ENCODE peak calls at places on chromosomes 11 and 22, in nine cellular contexts. K, M, X, J, V, B, Q, G and R are unnamed samples.

GRCh38 chr11:33687733-33688479 is 12.7 kb downstream of the C11orf91 start:
- DNase-seq in K (no peak), M (peak; percentile 37), X (peak; percentile 70), J (no peak), V (peak; percentile 81), B (peak; percentile 56), Q (no peak), G (no peak), R (peak; percentile 52)

GRCh38 chr11:1576825-1577224 is 4.8 kb upstream of the DUSP8 start:
- DNase-seq in K (no peak), M (no peak), X (no peak), J (no peak), V (no peak), B (no peak), Q (no peak), G (no peak), R (no peak)

GRCh38 chr11:17734986-17735822 is 623 bp downstream of the KCNC1 start:
- DNase-seq in K (peak; percentile 73), M (peak; percentile 52), X (peak; percentile 56), J (peak; percentile 79), V (peak; percentile 93), B (peak; percentile 73), Q (no peak), G (peak; percentile 84), R (peak; percentile 79)

GRCh38 chr11:113372317-113372716 is 15.3 kb upstream of the ANKK1 start:
- DNase-seq in K (no peak), M (no peak), X (no peak), J (no peak), V (no peak), B (no peak), Q (no peak), G (no peak), R (no peak)

GRCh38 chr11:17432041-17432440 is 43.6 kb upstream of the KCNJ11 start:
- DNase-seq in K (no peak), M (no peak), X (no peak), J (no peak), V (no peak), B (no peak), Q (no peak), G (no peak), R (no peak)

GRCh38 chr11:101049123-101049522 is 80.5 kb downstream of the PGR start:
- DNase-seq in K (no peak), M (no peak), X (no peak), J (no peak), V (peak; percentile 8), B (no peak), Q (no peak), G (no peak), R (no peak)

GRCh38 chr11:11880179-11880578 is 38.4 kb downstream of the USP47 start:
- DNase-seq in K (no peak), M (no peak), X (no peak), J (no peak), V (no peak), B (no peak), Q (no peak), G (no peak), R (no peak)

GRCh38 chr11:19762266-19762665 is 49.6 kb downstream of the NAV2 start:
- DNase-seq in K (no peak), M (no peak), X (no peak), J (no peak), V (no peak), B (no peak), Q (no peak), G (no peak), R (no peak)

GRCh38 chr11:80980221-80980620 is 1539.4 kb upstream of the TENM4 start:
- DNase-seq in K (no peak), M (no peak), X (no peak), J (no peak), V (no peak), B (no peak), Q (no peak), G (no peak), R (no peak)

GRCh38 chr11:127493330-127493729 is 492.8 kb upstream of the KIRREL3 start:
- DNase-seq in K (no peak), M (no peak), X (no peak), J (no peak), V (peak; percentile 23), B (no peak), Q (no peak), G (no peak), R (no peak)

GRCh38 chr11:126311464-126312291 is 7.8 kb downstream of the DCPS start:
- DNase-seq in K (no peak), M (peak; percentile 92), X (no peak), J (no peak), V (no peak), B (no peak), Q (no peak), G (no peak), R (no peak)

GRCh38 chr11:75100314-75100713 is 3.6 kb upstream of the OR2AT4 start:
- DNase-seq in K (no peak), M (peak; percentile 12), X (no peak), J (no peak), V (no peak), B (no peak), Q (no peak), G (no peak), R (no peak)

GRCh38 chr11:90197377-90197776 is 25.5 kb downstream of the CHORDC1 start:
- DNase-seq in K (no peak), M (no peak), X (no peak), J (no peak), V (no peak), B (no peak), Q (no peak), G (no peak), R (no peak)

GRCh38 chr22:48651981-48652538 is 1175.6 kb downstream of the BRD1 start:
- DNase-seq in K (no peak), M (no peak), X (no peak), J (no peak), V (no peak), B (no peak), Q (no peak), G (no peak), R (no peak)

GRCh38 chr11:57001674-57002401 is 13.1 kb downstream of the OR5AK2 start:
- DNase-seq in K (no peak), M (no peak), X (no peak), J (no peak), V (no peak), B (no peak), Q (no peak), G (no peak), R (no peak)

GRCh38 chr11:83222499-83222898 is 29.0 kb downstream of the ANKRD42 start:
- DNase-seq in K (no peak), M (no peak), X (no peak), J (no peak), V (no peak), B (no peak), Q (no peak), G (no peak), R (no peak)

GRCh38 chr22:49532831-49533802 is 294.6 kb downstream of the BRD1 start:
- DNase-seq in K (no peak), M (no peak), X (no peak), J (no peak), V (peak; percentile 22), B (no peak), Q (no peak), G (peak; percentile 47), R (peak; percentile 4)

GRCh38 chr11:111399187-111400031 is 20.3 kb upstream of the POU2AF1 start:
- DNase-seq in K (no peak), M (no peak), X (no peak), J (no peak), V (no peak), B (no peak), Q (no peak), G (no peak), R (no peak)
- H3K27ac ChIP-seq in K (no peak overlapping the region), M (no peak overlapping the region), X (no peak overlapping the region), J (no peak overlapping the region), V (no peak overlapping the region), B (no peak overlapping the region), Q (no peak overlapping the region), G (no peak overlapping the region), R (no peak overlapping the region)

DNA sequence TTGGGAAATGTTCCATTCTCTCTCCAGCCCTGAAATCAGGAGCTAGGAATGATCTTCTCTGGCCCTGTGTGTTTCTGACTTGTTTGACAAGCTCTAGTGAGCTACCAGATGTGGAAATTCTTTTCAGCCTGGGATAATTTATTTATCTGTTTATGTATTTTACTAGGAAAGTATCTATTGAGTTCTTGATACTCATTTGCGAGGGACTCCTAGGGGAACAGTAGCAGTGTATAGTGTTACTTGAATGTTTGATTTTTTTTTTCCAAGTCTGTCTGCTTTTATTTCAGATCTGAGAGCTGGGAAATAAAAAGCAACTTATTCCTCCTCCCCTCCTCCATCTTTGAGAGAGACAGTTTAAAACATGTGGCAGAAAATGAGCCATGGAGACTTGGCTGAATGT is 92.5 kb downstream of the ALX4 start:
- DNase-seq in K (no peak), M (no peak), X (no peak), J (no peak), V (no peak), B (no peak), Q (no peak), G (no peak), R (no peak)
- H3K27me3 ChIP-seq in K (no peaks in the 10 kb centered on the region), M (no peaks in the 10 kb centered on the region), X (no peaks in the 10 kb centered on the region), J (no peaks in the 10 kb centered on the region), V (no peaks in the 10 kb centered on the region), B (no peaks in the 10 kb centered on the region), Q (no peaks in the 10 kb centered on the region), G (no peaks in the 10 kb centered on the region), R (no peaks in the 10 kb centered on the region)

GRCh38 chr22:41302016-41302767 is 867 bp downstream of the ZC3H7B start:
- DNase-seq in K (no peak), M (no peak), X (no peak), J (no peak), V (peak; percentile 65), B (no peak), Q (no peak), G (peak; percentile 66), R (no peak)
- H3K27ac ChIP-seq in K (peak overlapping the region; percentile 86), M (peak overlapping the region; percentile 92), X (peak overlapping the region; percentile 88), J (peak overlapping the region; percentile 52), V (peak overlapping the region; percentile 97), B (peak overlapping the region; percentile 64), Q (peak overlapping the region; percentile 91), G (peak overlapping the region; percentile 92), R (peak overlapping the region; percentile 80)

DNA sequence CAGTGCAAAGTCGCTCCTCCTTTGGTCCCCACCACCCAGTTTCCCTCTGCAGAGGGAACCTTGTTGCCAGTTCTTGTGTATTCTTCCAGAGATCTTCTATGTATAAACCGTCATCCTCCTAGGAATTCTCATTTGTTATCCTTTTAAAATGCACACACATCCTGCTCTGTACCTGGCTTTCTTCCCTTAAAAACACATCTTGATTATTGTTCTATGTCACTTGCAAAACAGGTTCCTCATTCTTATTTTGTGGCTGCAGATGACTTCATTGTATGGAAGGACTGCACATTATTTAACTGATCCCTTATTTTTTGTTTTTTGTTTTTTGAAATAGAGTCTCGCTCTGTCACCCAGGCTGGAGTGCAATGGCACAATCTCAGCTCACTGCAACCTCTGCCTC is 26.6 kb upstream of the SYT7 start:
- DNase-seq in K (no peak), M (no peak), X (no peak), J (no peak), V (no peak), B (no peak), Q (no peak), G (no peak), R (no peak)
- H3K27me3 ChIP-seq in K (no peaks in the 10 kb centered on the region), M (no peaks in the 10 kb centered on the region), X (no peaks in the 10 kb centered on the region), J (no peaks in the 10 kb centered on the region), V (no peaks in the 10 kb centered on the region), B (no peaks in the 10 kb centered on the region), Q (no peaks in the 10 kb centered on the region), G (peaks cover 4% of the 10 kb centered on the region), R (no peaks in the 10 kb centered on the region)